ENCODE peak calls at places on chromosomes 7 and 10, in eight cellular contexts. I, E, G, U, N, Y, J and Q are unnamed samples.

GRCh38 chr10:103277713-103278299 is 868 bp downstream of the INA start:
- DNase-seq in I (no peak), U (no peak), J (no peak), G (no peak), Y (no peak), N (no peak), E (no peak), Q (no peak)

GRCh38 chr10:115654961-115655360 is 561.8 kb downstream of the ATRNL1 start:
- DNase-seq in I (no peak), Y (no peak), N (no peak), E (no peak), U (no peak), J (no peak), G (no peak), Q (no peak)

GRCh38 chr7:99000196-99000903 is 122.0 kb downstream of the TRRAP start:
- DNase-seq in N (peak), U (no peak), E (no peak), J (no peak), Y (no peak), G (peak), I (no peak), Q (no peak)

GRCh38 chr7:27147211-27148030 is at the start of gene HOXA6:
- DNase-seq in J (no peak), G (no peak), U (no peak), N (peak), E (no peak), I (no peak), Y (peak), Q (no peak)

GRCh38 chr7:76358478-76359110 is at the start of gene YWHAG:
- DNase-seq in I (no peak), Y (peak), J (peak), N (peak), U (peak), G (peak), E (peak), Q (peak)

GRCh38 chr7:106031271-106032029 is 68.4 kb downstream of the CDHR3 start:
- DNase-seq in Y (no peak), U (no peak), G (no peak), J (no peak), I (no peak), E (no peak), N (peak), Q (peak)

GRCh38 chr10:48802611-48803046 is 118.0 kb downstream of the WDFY4 start:
- DNase-seq in I (no peak), J (no peak), E (no peak), N (no peak), U (no peak), G (no peak), Y (no peak), Q (no peak)

GRCh38 chr7:154633641-154634040 is 369.3 kb downstream of the PAXIP1 start:
- DNase-seq in N (no peak), G (no peak), I (no peak), Y (no peak), J (no peak), E (no peak), U (no peak), Q (no peak)

GRCh38 chr10:30915141-30915540 is 116.5 kb downstream of the ZNF438 start:
- DNase-seq in U (no peak), E (no peak), N (no peak), Y (no peak), J (no peak), I (no peak), G (no peak), Q (no peak)

GRCh38 chr10:29039659-29040309 is 249.1 kb upstream of the LYZL1 start:
- DNase-seq in I (peak), Y (no peak), U (no peak), N (no peak), J (no peak), E (peak), G (no peak), Q (no peak)

GRCh38 chr7:5320802-5321396 is 38.2 kb downstream of the SLC29A4 start:
- DNase-seq in J (no peak), E (no peak), Y (no peak), N (no peak), I (no peak), G (no peak), U (no peak), Q (no peak)

GRCh38 chr10:60270426-60270825 is 119.2 kb downstream of the ANK3 start:
- DNase-seq in N (no peak), I (no peak), Y (no peak), G (no peak), E (no peak), U (no peak), J (no peak), Q (no peak)

GRCh38 chr10:14761372-14761771 is 13.3 kb downstream of the FAM107B start:
- DNase-seq in I (no peak), G (no peak), U (no peak), E (no peak), Y (no peak), J (no peak), N (no peak), Q (no peak)

GRCh38 chr10:18582803-18583202 is 68.6 kb downstream of the NSUN6 start:
- DNase-seq in G (no peak), J (no peak), Y (no peak), N (no peak), U (no peak), E (no peak), I (no peak), Q (no peak)

GRCh38 chr7:64881461-64882287 is 21.4 kb upstream of the ZNF273 start:
- DNase-seq in E (no peak), U (no peak), I (no peak), G (peak), J (no peak), N (peak), Y (no peak), Q (no peak)

GRCh38 chr7:40469481-40469880 is 334.7 kb downstream of the SUGCT start:
- DNase-seq in N (no peak), G (no peak), J (no peak), E (peak), U (no peak), I (peak), Y (no peak), Q (no peak)

GRCh38 chr7:116683786-116684185 is 11.8 kb downstream of the MET start:
- DNase-seq in Y (no peak), N (no peak), G (no peak), U (no peak), J (no peak), E (no peak), I (no peak), Q (no peak)

GRCh38 chr10:13219685-13220670 is 14.2 kb downstream of the UCMA start:
- DNase-seq in G (no peak), Y (no peak), N (peak), J (no peak), U (peak), E (no peak), I (no peak), Q (no peak)